ENCODE peak calls at places on chromosomes 12 and 14, in four cellular contexts. F is SK-N-SH, A is GM12878, E is K562. J is an unnamed sample.

GRCh38 chr12:101781834-101782543 is 42.7 kb upstream of the SYCP3 start:
- DNase-seq in E (no peak), F (no peak), A (no peak), J (no peak)

GRCh38 chr14:102796661-102797190 is 19.5 kb downstream of the TRAF3 start:
- DNase-seq in A (no peak), F (no peak), E (no peak), J (no peak)

GRCh38 chr14:90580381-90581335 is 183.8 kb downstream of the CALM1 start:
- DNase-seq in A (no peak), F (peak; percentile 58), E (peak; percentile 40), J (no peak)

GRCh38 chr14:106276326-106277267 is 750.2 kb downstream of the TMEM121 start:
- DNase-seq in E (no peak), F (no peak), A (no peak), J (no peak)

GRCh38 chr12:124862768-124863408 is 776 bp downstream of the SCARB1 start:
- DNase-seq in A (no peak), E (no peak), F (peak; percentile 70), J (no peak)

GRCh38 chr12:15693233-15693911 is 95.8 kb downstream of the EPS8 start:
- DNase-seq in E (no peak), A (no peak), F (no peak), J (no peak)

GRCh38 chr14:30291216-30291615 is 267.7 kb upstream of the G2E3 start:
- DNase-seq in E (no peak), A (no peak), F (no peak), J (no peak)

GRCh38 chr12:115910057-115910456 is 367.4 kb downstream of the MED13L start:
- DNase-seq in E (no peak), A (no peak), F (no peak), J (no peak)

GRCh38 chr14:43479751-43480150 is 1027.3 kb downstream of the FSCB start:
- DNase-seq in A (no peak), F (no peak), E (no peak), J (no peak)

GRCh38 chr12:19981944-19982343 is 386.4 kb upstream of the PDE3A start:
- DNase-seq in F (no peak), A (no peak), E (no peak), J (no peak)

GRCh38 chr12:113327000-113327399 is 7.9 kb downstream of the SLC8B1 start:
- DNase-seq in F (no peak), A (no peak), E (no peak), J (no peak)

GRCh38 chr12:132194056-132194455 is 49.8 kb downstream of the NOC4L start:
- DNase-seq in F (no peak), A (no peak), E (peak; percentile 72), J (peak; percentile 61)

GRCh38 chr12:89091293-89091841 is 260.9 kb downstream of the DUSP6 start:
- DNase-seq in A (no peak), E (no peak), F (no peak), J (no peak)

GRCh38 chr14:61152851-61153364 is 128.2 kb downstream of the TMEM30B start:
- DNase-seq in F (no peak), A (no peak), E (no peak), J (no peak)

GRCh38 chr12:75446857-75447256 is 33.7 kb upstream of the GLIPR1 start:
- DNase-seq in F (no peak), E (no peak), A (no peak), J (no peak)

GRCh38 chr12:114555451-114555850 is 128.5 kb downstream of the TBX3 start:
- DNase-seq in E (no peak), F (no peak), A (no peak), J (no peak)

GRCh38 chr14:31181271-31181670 is 26.3 kb downstream of the HECTD1 start:
- DNase-seq in A (no peak), E (no peak), F (no peak), J (no peak)

GRCh38 chr14:101820283-101820798 is 58.8 kb downstream of the PPP2R5C start:
- DNase-seq in E (no peak), A (peak; percentile 65), F (no peak), J (no peak)

GRCh38 chr14:75040497-75040896 is 10.8 kb downstream of the MLH3 start:
- DNase-seq in A (no peak), E (no peak), F (no peak), J (no peak)

GRCh38 chr14:36976571-36977023 is 195.8 kb downstream of the SLC25A21 start:
- DNase-seq in E (peak; percentile 60), A (no peak), F (no peak), J (no peak)

GRCh38 chr12:53067074-53067992 is 11.9 kb downstream of the SPRYD3 start:
- DNase-seq in E (no peak), F (no peak), A (no peak), J (no peak)

DNA sequence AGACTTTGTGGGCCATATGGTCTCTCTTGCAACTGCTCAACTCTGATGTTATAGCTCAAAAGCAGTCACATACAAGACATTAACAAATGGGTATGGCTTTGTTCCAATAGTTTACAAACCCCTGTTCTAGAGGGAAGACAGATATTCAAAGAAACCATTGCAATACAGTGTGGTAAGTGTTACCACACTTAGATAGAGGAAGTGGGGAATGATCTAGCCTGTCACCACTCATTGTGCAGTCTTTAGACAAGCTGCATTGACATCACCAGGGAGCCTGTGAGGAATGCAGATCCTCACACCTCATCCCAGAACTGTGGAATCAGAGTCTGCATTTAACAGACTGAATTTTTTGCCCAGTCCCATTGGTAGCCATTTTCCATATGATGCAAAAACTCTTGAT is 80.0 kb upstream of the RGS6 start:
- DNase-seq in E (no peak), F (no peak), A (no peak), J (no peak)
- TF ChIP-seq USF1 in E (no peak), F (no peak), A (no peak), J (no peak)

GRCh38 chr12:117161460-117162166 is 28.7 kb downstream of the FBXO21 start:
- DNase-seq in F (no peak), E (no peak), A (no peak), J (no peak)

GRCh38 chr12:117159674-117160073 is 30.6 kb downstream of the FBXO21 start:
- DNase-seq in E (no peak), A (no peak), F (peak; percentile 36), J (no peak)

GRCh38 chr12:117162167-117162539 is 28.1 kb downstream of the FBXO21 start:
- DNase-seq in A (no peak), F (no peak), E (no peak), J (no peak)

GRCh38 chr12:117158096-117158495 is 32.2 kb downstream of the FBXO21 start:
- DNase-seq in E (no peak), A (no peak), F (no peak), J (no peak)

GRCh38 chr12:117158911-117159310 is 31.4 kb downstream of the FBXO21 start:
- DNase-seq in E (no peak), A (no peak), F (no peak), J (no peak)
- TF ChIP-seq USF1 in E (no peak), A (no peak), F (no peak), J (no peak)

GRCh38 chr14:23009483-23009938 is 432 bp downstream of the C14orf93 start:
- DNase-seq in F (no peak), A (no peak), E (no peak), J (no peak)
- TF ChIP-seq USF1 in F (no peak), A (no peak), E (no peak), J (no peak)

GRCh38 chr12:3655331-3655900 is 97.5 kb downstream of the CRACR2A start:
- DNase-seq in F (peak; percentile 58), E (peak; percentile 7), A (no peak), J (peak; percentile 69)
- TF ChIP-seq USF1 in F (no peak), E (no peak), A (no peak), J (no peak)

GRCh38 chr12:120842595-120842994 is 61.6 kb downstream of the SPPL3 start:
- DNase-seq in A (no peak), E (no peak), F (no peak), J (no peak)
- TF ChIP-seq USF1 in A (no peak), E (no peak), F (no peak), J (no peak)

J was measured in WTC11.